ENCODE peak calls at places on chromosome 14, in eight cellular contexts. One of them, this sample, is unnamed.

GRCh38 chr14:32259368-32260013 is 56.4 kb upstream of the RNU6-8 start:
- DNase-seq in left ventricle myocardium superior: no peak
- DNase-seq in stimulated activated CD8-positive, alpha-beta memory T cell treated with anti-CD3 and anti-CD28 coated beads, Interleukin-15, amount 100 ng/mL, for 1 hour: no peak
- DNase-seq in lower leg skin: no peak
- DNase-seq in AG08396: peak
- DNase-seq in Calu3: peak
- DNase-seq in endodermal cell: peak
- DNase-seq in activated naive CD4-positive, alpha-beta T cell treated with anti-CD3 and anti-CD28 coated beads for 36 hours: peak
- DNase-seq in this sample: no peak

GRCh38 chr14:31990959-31991541 is 86.1 kb upstream of the ARHGAP5 start:
- DNase-seq in lower leg skin: no peak
- DNase-seq in stimulated activated CD8-positive, alpha-beta memory T cell treated with anti-CD3 and anti-CD28 coated beads, Interleukin-15, amount 100 ng/mL, for 1 hour: no peak
- DNase-seq in left ventricle myocardium superior: no peak
- DNase-seq in Calu3: no peak
- DNase-seq in AG08396: no peak
- DNase-seq in endodermal cell: no peak
- DNase-seq in activated naive CD4-positive, alpha-beta T cell treated with anti-CD3 and anti-CD28 coated beads for 36 hours: no peak
- DNase-seq in this sample: no peak

GRCh38 chr14:23435540-23436326 is at the start of gene MYH7:
- DNase-seq in Calu3: no peak
- DNase-seq in left ventricle myocardium superior: peak
- DNase-seq in lower leg skin: peak
- DNase-seq in stimulated activated CD8-positive, alpha-beta memory T cell treated with anti-CD3 and anti-CD28 coated beads, Interleukin-15, amount 100 ng/mL, for 1 hour: no peak
- DNase-seq in activated naive CD4-positive, alpha-beta T cell treated with anti-CD3 and anti-CD28 coated beads for 36 hours: no peak
- DNase-seq in endodermal cell: peak
- DNase-seq in AG08396: no peak
- DNase-seq in this sample: no peak

GRCh38 chr14:76775695-76776305 is 14.5 kb downstream of the VASH1 start:
- DNase-seq in endodermal cell: peak
- DNase-seq in Calu3: no peak
- DNase-seq in activated naive CD4-positive, alpha-beta T cell treated with anti-CD3 and anti-CD28 coated beads for 36 hours: no peak
- DNase-seq in stimulated activated CD8-positive, alpha-beta memory T cell treated with anti-CD3 and anti-CD28 coated beads, Interleukin-15, amount 100 ng/mL, for 1 hour: no peak
- DNase-seq in lower leg skin: peak
- DNase-seq in left ventricle myocardium superior: no peak
- DNase-seq in AG08396: no peak
- DNase-seq in this sample: no peak

GRCh38 chr14:56125772-56126411 is 7.7 kb downstream of the PELI2 start:
- DNase-seq in activated naive CD4-positive, alpha-beta T cell treated with anti-CD3 and anti-CD28 coated beads for 36 hours: no peak
- DNase-seq in left ventricle myocardium superior: no peak
- DNase-seq in endodermal cell: no peak
- DNase-seq in stimulated activated CD8-positive, alpha-beta memory T cell treated with anti-CD3 and anti-CD28 coated beads, Interleukin-15, amount 100 ng/mL, for 1 hour: no peak
- DNase-seq in lower leg skin: no peak
- DNase-seq in AG08396: no peak
- DNase-seq in Calu3: no peak
- DNase-seq in this sample: no peak

GRCh38 chr14:52801014-52801708 is 9.8 kb upstream of the GNPNAT1 start:
- DNase-seq in Calu3: no peak
- DNase-seq in endodermal cell: no peak
- DNase-seq in stimulated activated CD8-positive, alpha-beta memory T cell treated with anti-CD3 and anti-CD28 coated beads, Interleukin-15, amount 100 ng/mL, for 1 hour: no peak
- DNase-seq in lower leg skin: no peak
- DNase-seq in activated naive CD4-positive, alpha-beta T cell treated with anti-CD3 and anti-CD28 coated beads for 36 hours: no peak
- DNase-seq in AG08396: peak
- DNase-seq in left ventricle myocardium superior: peak
- DNase-seq in this sample: no peak

GRCh38 chr14:76977793-76978730 is 50.4 kb downstream of the IRF2BPL start:
- DNase-seq in Calu3: no peak
- DNase-seq in stimulated activated CD8-positive, alpha-beta memory T cell treated with anti-CD3 and anti-CD28 coated beads, Interleukin-15, amount 100 ng/mL, for 1 hour: peak
- DNase-seq in left ventricle myocardium superior: peak
- DNase-seq in activated naive CD4-positive, alpha-beta T cell treated with anti-CD3 and anti-CD28 coated beads for 36 hours: peak
- DNase-seq in AG08396: peak
- DNase-seq in endodermal cell: peak
- DNase-seq in lower leg skin: peak
- DNase-seq in this sample: peak

GRCh38 chr14:56115471-56115870 is 2.7 kb upstream of the PELI2 start:
- DNase-seq in AG08396: no peak
- DNase-seq in left ventricle myocardium superior: no peak
- DNase-seq in activated naive CD4-positive, alpha-beta T cell treated with anti-CD3 and anti-CD28 coated beads for 36 hours: no peak
- DNase-seq in endodermal cell: no peak
- DNase-seq in lower leg skin: no peak
- DNase-seq in stimulated activated CD8-positive, alpha-beta memory T cell treated with anti-CD3 and anti-CD28 coated beads, Interleukin-15, amount 100 ng/mL, for 1 hour: no peak
- DNase-seq in Calu3: no peak
- DNase-seq in this sample: no peak

GRCh38 chr14:95222151-95222631 is 64.9 kb upstream of the DICER1 start:
- DNase-seq in activated naive CD4-positive, alpha-beta T cell treated with anti-CD3 and anti-CD28 coated beads for 36 hours: no peak
- DNase-seq in left ventricle myocardium superior: no peak
- DNase-seq in stimulated activated CD8-positive, alpha-beta memory T cell treated with anti-CD3 and anti-CD28 coated beads, Interleukin-15, amount 100 ng/mL, for 1 hour: no peak
- DNase-seq in AG08396: no peak
- DNase-seq in endodermal cell: peak
- DNase-seq in lower leg skin: peak
- DNase-seq in Calu3: no peak
- DNase-seq in this sample: no peak

GRCh38 chr14:30921305-30921704 is 46.9 kb downstream of the COCH start:
- DNase-seq in Calu3: no peak
- DNase-seq in stimulated activated CD8-positive, alpha-beta memory T cell treated with anti-CD3 and anti-CD28 coated beads, Interleukin-15, amount 100 ng/mL, for 1 hour: no peak
- DNase-seq in lower leg skin: no peak
- DNase-seq in activated naive CD4-positive, alpha-beta T cell treated with anti-CD3 and anti-CD28 coated beads for 36 hours: no peak
- DNase-seq in endodermal cell: no peak
- DNase-seq in left ventricle myocardium superior: no peak
- DNase-seq in AG08396: no peak
- DNase-seq in this sample: no peak

GRCh38 chr14:102591372-102591943 is 991 bp upstream of the RCOR1 start:
- DNase-seq in lower leg skin: peak
- DNase-seq in Calu3: peak
- DNase-seq in activated naive CD4-positive, alpha-beta T cell treated with anti-CD3 and anti-CD28 coated beads for 36 hours: peak
- DNase-seq in AG08396: peak
- DNase-seq in stimulated activated CD8-positive, alpha-beta memory T cell treated with anti-CD3 and anti-CD28 coated beads, Interleukin-15, amount 100 ng/mL, for 1 hour: no peak
- DNase-seq in endodermal cell: peak
- DNase-seq in left ventricle myocardium superior: peak
- DNase-seq in this sample: peak

GRCh38 chr14:78970677-78971076 is 800.5 kb downstream of the NRXN3 start:
- DNase-seq in Calu3: no peak
- DNase-seq in AG08396: no peak
- DNase-seq in lower leg skin: no peak
- DNase-seq in stimulated activated CD8-positive, alpha-beta memory T cell treated with anti-CD3 and anti-CD28 coated beads, Interleukin-15, amount 100 ng/mL, for 1 hour: no peak
- DNase-seq in endodermal cell: no peak
- DNase-seq in activated naive CD4-positive, alpha-beta T cell treated with anti-CD3 and anti-CD28 coated beads for 36 hours: no peak
- DNase-seq in left ventricle myocardium superior: no peak
- DNase-seq in this sample: no peak

GRCh38 chr14:80215756-80216581 is 4.7 kb upstream of the DIO2 start:
- DNase-seq in left ventricle myocardium superior: peak
- DNase-seq in endodermal cell: peak
- DNase-seq in Calu3: no peak
- DNase-seq in activated naive CD4-positive, alpha-beta T cell treated with anti-CD3 and anti-CD28 coated beads for 36 hours: no peak
- DNase-seq in lower leg skin: no peak
- DNase-seq in stimulated activated CD8-positive, alpha-beta memory T cell treated with anti-CD3 and anti-CD28 coated beads, Interleukin-15, amount 100 ng/mL, for 1 hour: no peak
- DNase-seq in AG08396: peak
- DNase-seq in this sample: no peak

GRCh38 chr14:20848955-20849570 is 42.1 kb upstream of the RNASE3 start:
- DNase-seq in stimulated activated CD8-positive, alpha-beta memory T cell treated with anti-CD3 and anti-CD28 coated beads, Interleukin-15, amount 100 ng/mL, for 1 hour: no peak
- DNase-seq in Calu3: no peak
- DNase-seq in endodermal cell: peak
- DNase-seq in activated naive CD4-positive, alpha-beta T cell treated with anti-CD3 and anti-CD28 coated beads for 36 hours: no peak
- DNase-seq in AG08396: no peak
- DNase-seq in lower leg skin: no peak
- DNase-seq in left ventricle myocardium superior: no peak
- DNase-seq in this sample: peak

GRCh38 chr14:23703027-23703426 is 66.9 kb downstream of the DHRS2 start:
- DNase-seq in Calu3: no peak
- DNase-seq in AG08396: no peak
- DNase-seq in lower leg skin: no peak
- DNase-seq in endodermal cell: no peak
- DNase-seq in stimulated activated CD8-positive, alpha-beta memory T cell treated with anti-CD3 and anti-CD28 coated beads, Interleukin-15, amount 100 ng/mL, for 1 hour: no peak
- DNase-seq in activated naive CD4-positive, alpha-beta T cell treated with anti-CD3 and anti-CD28 coated beads for 36 hours: no peak
- DNase-seq in left ventricle myocardium superior: no peak
- DNase-seq in this sample: no peak

GRCh38 chr14:21023817-21024667 is 819 bp downstream of the NDRG2 start:
- DNase-seq in stimulated activated CD8-positive, alpha-beta memory T cell treated with anti-CD3 and anti-CD28 coated beads, Interleukin-15, amount 100 ng/mL, for 1 hour: no peak
- DNase-seq in AG08396: no peak
- DNase-seq in Calu3: no peak
- DNase-seq in endodermal cell: peak
- DNase-seq in left ventricle myocardium superior: peak
- DNase-seq in lower leg skin: peak
- DNase-seq in activated naive CD4-positive, alpha-beta T cell treated with anti-CD3 and anti-CD28 coated beads for 36 hours: peak
- DNase-seq in this sample: no peak

GRCh38 chr14:77212933-77213656 is 31.5 kb downstream of the TMEM63C start:
- DNase-seq in left ventricle myocardium superior: no peak
- DNase-seq in Calu3: peak
- DNase-seq in AG08396: peak
- DNase-seq in endodermal cell: peak
- DNase-seq in activated naive CD4-positive, alpha-beta T cell treated with anti-CD3 and anti-CD28 coated beads for 36 hours: peak
- DNase-seq in stimulated activated CD8-positive, alpha-beta memory T cell treated with anti-CD3 and anti-CD28 coated beads, Interleukin-15, amount 100 ng/mL, for 1 hour: no peak
- DNase-seq in lower leg skin: no peak
- DNase-seq in this sample: peak

GRCh38 chr14:95043732-95044462 is 113.4 kb downstream of the DICER1 start:
- DNase-seq in activated naive CD4-positive, alpha-beta T cell treated with anti-CD3 and anti-CD28 coated beads for 36 hours: no peak
- DNase-seq in AG08396: no peak
- DNase-seq in Calu3: no peak
- DNase-seq in endodermal cell: peak
- DNase-seq in lower leg skin: peak
- DNase-seq in left ventricle myocardium superior: no peak
- DNase-seq in stimulated activated CD8-positive, alpha-beta memory T cell treated with anti-CD3 and anti-CD28 coated beads, Interleukin-15, amount 100 ng/mL, for 1 hour: no peak
- DNase-seq in this sample: no peak

GRCh38 chr14:22475381-22475780 is 113.6 kb downstream of the DAD1 start:
- DNase-seq in Calu3: no peak
- DNase-seq in lower leg skin: no peak
- DNase-seq in endodermal cell: no peak
- DNase-seq in activated naive CD4-positive, alpha-beta T cell treated with anti-CD3 and anti-CD28 coated beads for 36 hours: no peak
- DNase-seq in stimulated activated CD8-positive, alpha-beta memory T cell treated with anti-CD3 and anti-CD28 coated beads, Interleukin-15, amount 100 ng/mL, for 1 hour: no peak
- DNase-seq in left ventricle myocardium superior: no peak
- DNase-seq in AG08396: no peak
- DNase-seq in this sample: no peak

GRCh38 chr14:21093018-21093417 is 5.4 kb downstream of the ZNF219 start:
- DNase-seq in left ventricle myocardium superior: peak
- DNase-seq in Calu3: no peak
- DNase-seq in activated naive CD4-positive, alpha-beta T cell treated with anti-CD3 and anti-CD28 coated beads for 36 hours: no peak
- DNase-seq in stimulated activated CD8-positive, alpha-beta memory T cell treated with anti-CD3 and anti-CD28 coated beads, Interleukin-15, amount 100 ng/mL, for 1 hour: no peak
- DNase-seq in endodermal cell: no peak
- DNase-seq in AG08396: no peak
- DNase-seq in lower leg skin: no peak
- DNase-seq in this sample: no peak

GRCh38 chr14:31263485-31264133 is 56.0 kb upstream of the HECTD1 start:
- DNase-seq in stimulated activated CD8-positive, alpha-beta memory T cell treated with anti-CD3 and anti-CD28 coated beads, Interleukin-15, amount 100 ng/mL, for 1 hour: no peak
- DNase-seq in AG08396: peak
- DNase-seq in left ventricle myocardium superior: no peak
- DNase-seq in lower leg skin: peak
- DNase-seq in endodermal cell: peak
- DNase-seq in Calu3: peak
- DNase-seq in activated naive CD4-positive, alpha-beta T cell treated with anti-CD3 and anti-CD28 coated beads for 36 hours: no peak
- DNase-seq in this sample: no peak

GRCh38 chr14:36655571-36655962 is 6.1 kb upstream of the PAX9 start:
- DNase-seq in Calu3: no peak
- DNase-seq in AG08396: no peak
- DNase-seq in left ventricle myocardium superior: no peak
- DNase-seq in stimulated activated CD8-positive, alpha-beta memory T cell treated with anti-CD3 and anti-CD28 coated beads, Interleukin-15, amount 100 ng/mL, for 1 hour: no peak
- DNase-seq in lower leg skin: no peak
- DNase-seq in activated naive CD4-positive, alpha-beta T cell treated with anti-CD3 and anti-CD28 coated beads for 36 hours: no peak
- DNase-seq in endodermal cell: no peak
- DNase-seq in this sample: no peak

GRCh38 chr14:100679707-100680438 is 46.8 kb upstream of the DLK1 start:
- DNase-seq in AG08396: peak
- DNase-seq in endodermal cell: no peak
- DNase-seq in stimulated activated CD8-positive, alpha-beta memory T cell treated with anti-CD3 and anti-CD28 coated beads, Interleukin-15, amount 100 ng/mL, for 1 hour: no peak
- DNase-seq in lower leg skin: no peak
- DNase-seq in activated naive CD4-positive, alpha-beta T cell treated with anti-CD3 and anti-CD28 coated beads for 36 hours: no peak
- DNase-seq in left ventricle myocardium superior: peak
- DNase-seq in Calu3: no peak
- DNase-seq in this sample: no peak

GRCh38 chr14:91419451-91419850 is 1.8 kb upstream of the CCDC88C start:
- DNase-seq in Calu3: no peak
- DNase-seq in stimulated activated CD8-positive, alpha-beta memory T cell treated with anti-CD3 and anti-CD28 coated beads, Interleukin-15, amount 100 ng/mL, for 1 hour: no peak
- DNase-seq in AG08396: no peak
- DNase-seq in lower leg skin: no peak
- DNase-seq in left ventricle myocardium superior: no peak
- DNase-seq in endodermal cell: no peak
- DNase-seq in activated naive CD4-positive, alpha-beta T cell treated with anti-CD3 and anti-CD28 coated beads for 36 hours: no peak
- DNase-seq in this sample: no peak

GRCh38 chr14:36069535-36069900 is 107.0 kb downstream of the PTCSC3 start:
- DNase-seq in Calu3: peak
- DNase-seq in stimulated activated CD8-positive, alpha-beta memory T cell treated with anti-CD3 and anti-CD28 coated beads, Interleukin-15, amount 100 ng/mL, for 1 hour: no peak
- DNase-seq in left ventricle myocardium superior: no peak
- DNase-seq in activated naive CD4-positive, alpha-beta T cell treated with anti-CD3 and anti-CD28 coated beads for 36 hours: peak
- DNase-seq in endodermal cell: peak
- DNase-seq in lower leg skin: no peak
- DNase-seq in AG08396: peak
- DNase-seq in this sample: peak

GRCh38 chr14:96861568-96862310 is 64.6 kb downstream of the VRK1 start:
- DNase-seq in AG08396: no peak
- DNase-seq in Calu3: no peak
- DNase-seq in lower leg skin: no peak
- DNase-seq in activated naive CD4-positive, alpha-beta T cell treated with anti-CD3 and anti-CD28 coated beads for 36 hours: no peak
- DNase-seq in endodermal cell: peak
- DNase-seq in stimulated activated CD8-positive, alpha-beta memory T cell treated with anti-CD3 and anti-CD28 coated beads, Interleukin-15, amount 100 ng/mL, for 1 hour: no peak
- DNase-seq in left ventricle myocardium superior: no peak
- DNase-seq in this sample: no peak

GRCh38 chr14:105582639-105583038 is 56.3 kb downstream of the TMEM121 start:
- DNase-seq in AG08396: no peak
- DNase-seq in activated naive CD4-positive, alpha-beta T cell treated with anti-CD3 and anti-CD28 coated beads for 36 hours: no peak
- DNase-seq in endodermal cell: peak
- DNase-seq in stimulated activated CD8-positive, alpha-beta memory T cell treated with anti-CD3 and anti-CD28 coated beads, Interleukin-15, amount 100 ng/mL, for 1 hour: no peak
- DNase-seq in left ventricle myocardium superior: no peak
- DNase-seq in Calu3: no peak
- DNase-seq in lower leg skin: no peak
- DNase-seq in this sample: no peak

GRCh38 chr14:100653409-100653808 is 66.2 kb upstream of the BEGAIN start:
- DNase-seq in AG08396: no peak
- DNase-seq in stimulated activated CD8-positive, alpha-beta memory T cell treated with anti-CD3 and anti-CD28 coated beads, Interleukin-15, amount 100 ng/mL, for 1 hour: no peak
- DNase-seq in lower leg skin: no peak
- DNase-seq in activated naive CD4-positive, alpha-beta T cell treated with anti-CD3 and anti-CD28 coated beads for 36 hours: peak
- DNase-seq in left ventricle myocardium superior: peak
- DNase-seq in Calu3: no peak
- DNase-seq in endodermal cell: peak
- DNase-seq in this sample: no peak

GRCh38 chr14:67806228-67806627 is 10.2 kb downstream of the ZFYVE26 start:
- DNase-seq in lower leg skin: no peak
- DNase-seq in left ventricle myocardium superior: no peak
- DNase-seq in Calu3: no peak
- DNase-seq in activated naive CD4-positive, alpha-beta T cell treated with anti-CD3 and anti-CD28 coated beads for 36 hours: no peak
- DNase-seq in AG08396: no peak
- DNase-seq in stimulated activated CD8-positive, alpha-beta memory T cell treated with anti-CD3 and anti-CD28 coated beads, Interleukin-15, amount 100 ng/mL, for 1 hour: no peak
- DNase-seq in endodermal cell: no peak
- DNase-seq in this sample: no peak

GRCh38 chr14:80607430-80608200 is 333.9 kb downstream of the CEP128 start:
- DNase-seq in left ventricle myocardium superior: no peak
- DNase-seq in AG08396: no peak
- DNase-seq in activated naive CD4-positive, alpha-beta T cell treated with anti-CD3 and anti-CD28 coated beads for 36 hours: no peak
- DNase-seq in lower leg skin: no peak
- DNase-seq in endodermal cell: no peak
- DNase-seq in stimulated activated CD8-positive, alpha-beta memory T cell treated with anti-CD3 and anti-CD28 coated beads, Interleukin-15, amount 100 ng/mL, for 1 hour: no peak
- DNase-seq in Calu3: no peak
- DNase-seq in this sample: no peak

GRCh38 chr14:95609398-95609990 is 74.6 kb downstream of the GLRX5 start:
- DNase-seq in stimulated activated CD8-positive, alpha-beta memory T cell treated with anti-CD3 and anti-CD28 coated beads, Interleukin-15, amount 100 ng/mL, for 1 hour: no peak
- DNase-seq in AG08396: peak
- DNase-seq in Calu3: peak
- DNase-seq in activated naive CD4-positive, alpha-beta T cell treated with anti-CD3 and anti-CD28 coated beads for 36 hours: peak
- DNase-seq in left ventricle myocardium superior: no peak
- DNase-seq in endodermal cell: peak
- DNase-seq in lower leg skin: no peak
- DNase-seq in this sample: peak

This sample was measured in head of caudate nucleus.